ENCODE peak calls at places on chromosomes 5 and 9, in five cellular contexts. H, C, Q, U and J are unnamed samples.

GRCh38 chr5:149420509-149421371 is 41.6 kb upstream of the IL17B start:
- DNase-seq in H (peak), C (no peak), Q (peak), U (no peak), J (no peak)

GRCh38 chr9:136487672-136488071 is 4.8 kb upstream of the SEC16A start:
- DNase-seq in H (no peak), C (no peak), Q (no peak), U (no peak), J (no peak)

GRCh38 chr5:42496397-42497156 is 73.3 kb downstream of the GHR start:
- DNase-seq in H (no peak), C (no peak), Q (no peak), U (no peak), J (no peak)

GRCh38 chr9:135550344-135550918 is 4.5 kb downstream of the OBP2A start:
- DNase-seq in H (no peak), C (no peak), Q (no peak), U (no peak), J (no peak)

GRCh38 chr9:94867842-94868312 is 141.4 kb downstream of the AOPEP start:
- DNase-seq in H (peak), C (no peak), Q (no peak), U (no peak), J (no peak)

GRCh38 chr5:116654890-116655289 is 80.3 kb upstream of the SEMA6A start:
- DNase-seq in H (no peak), C (peak), Q (no peak), U (no peak), J (no peak)

GRCh38 chr9:133255371-133255940 is 19.5 kb downstream of the ABO start:
- DNase-seq in H (no peak), C (no peak), Q (no peak), U (no peak), J (no peak)

GRCh38 chr9:96020822-96021615 is 145.5 kb downstream of the ERCC6L2 start:
- DNase-seq in H (peak), C (peak), Q (no peak), U (peak), J (no peak)

GRCh38 chr9:98334796-98335195 is 79.3 kb upstream of the TBC1D2 start:
- DNase-seq in H (no peak), C (no peak), Q (no peak), U (no peak), J (no peak)

GRCh38 chr5:61416010-61416409 is 84.0 kb downstream of the ZSWIM6 start:
- DNase-seq in H (no peak), C (no peak), Q (no peak), U (no peak), J (no peak)

GRCh38 chr5:148873120-148873519 is 46.7 kb downstream of the ADRB2 start:
- DNase-seq in H (no peak), C (no peak), Q (no peak), U (no peak), J (no peak)

GRCh38 chr9:38096238-38096805 is 27.3 kb upstream of the SHB start:
- DNase-seq in H (no peak), C (no peak), Q (peak), U (no peak), J (no peak)

GRCh38 chr9:77534376-77535057 is 113.6 kb downstream of the GNA14 start:
- DNase-seq in H (no peak), C (peak), Q (no peak), U (no peak), J (no peak)

GRCh38 chr9:107989544-107989943 is 500.0 kb upstream of the KLF4 start:
- DNase-seq in H (no peak), C (no peak), Q (no peak), U (no peak), J (no peak)

GRCh38 chr9:105447386-105447813 is 434 bp upstream of the FSD1L start:
- DNase-seq in H (no peak), C (peak), Q (no peak), U (no peak), J (no peak)

GRCh38 chr5:148268556-148268955 is at the start of gene SPINK13:
- DNase-seq in H (peak), C (no peak), Q (no peak), U (no peak), J (no peak)

GRCh38 chr9:77014597-77015263 is 4.7 kb upstream of the FOXB2 start:
- DNase-seq in H (no peak), C (no peak), Q (no peak), U (peak), J (no peak)

GRCh38 chr9:81814794-81815464 is 113.3 kb upstream of the SPATA31D4 start:
- DNase-seq in H (no peak), C (no peak), Q (no peak), U (no peak), J (no peak)

GRCh38 chr5:149268928-149269557 is 2.6 kb upstream of the AFAP1L1 start:
- DNase-seq in H (no peak), C (peak), Q (no peak), U (peak), J (no peak)

GRCh38 chr5:24110019-24110615 is 534.7 kb downstream of the CDH10 start:
- DNase-seq in H (no peak), C (peak), Q (no peak), U (peak), J (no peak)

GRCh38 chr9:130995399-130995941 is 13.5 kb upstream of the LAMC3 start:
- DNase-seq in H (no peak), C (peak), Q (no peak), U (no peak), J (no peak)

GRCh38 chr5:116084231-116084630 is 594 bp upstream of the COMMD10 start:
- DNase-seq in H (peak), C (no peak), Q (no peak), U (peak), J (no peak)

GRCh38 chr9:35726876-35727438 is 5.0 kb downstream of the TLN1 start:
- DNase-seq in H (peak), C (no peak), Q (peak), U (no peak), J (no peak)

GRCh38 chr5:73019766-73020165 is 63.9 kb downstream of the FCHO2 start:
- DNase-seq in H (no peak), C (no peak), Q (no peak), U (no peak), J (no peak)

GRCh38 chr5:115494570-115495289 is 49.8 kb downstream of the FEM1C start:
- DNase-seq in H (peak), C (no peak), Q (no peak), U (no peak), J (no peak)

GRCh38 chr9:113566712-113567071 is 103.2 kb downstream of the RGS3 start:
- DNase-seq in H (no peak), C (no peak), Q (peak), U (no peak), J (no peak)

GRCh38 chr5:179231309-179231708 is 114.0 kb downstream of the ADAMTS2 start:
- DNase-seq in H (no peak), C (no peak), Q (peak), U (no peak), J (peak)

GRCh38 chr9:137634016-137634415 is 15.2 kb downstream of the EHMT1 start:
- DNase-seq in H (no peak), C (no peak), Q (no peak), U (no peak), J (no peak)

GRCh38 chr5:6711409-6712135 is 1.7 kb upstream of the TENT4A start:
- DNase-seq in H (no peak), C (no peak), Q (no peak), U (no peak), J (no peak)

GRCh38 chr5:40416098-40416497 is 263.6 kb upstream of the PTGER4 start:
- DNase-seq in H (no peak), C (no peak), Q (no peak), U (no peak), J (no peak)

GRCh38 chr5:97624861-97625260 is 441.8 kb upstream of the RIOK2 start:
- DNase-seq in H (no peak), C (no peak), Q (no peak), U (no peak), J (no peak)

GRCh38 chr9:28105001-28105400 is 531.7 kb upstream of the C9orf72 start:
- DNase-seq in H (no peak), C (no peak), Q (no peak), U (no peak), J (no peak)

GRCh38 chr9:112005939-112006338 is 109.3 kb downstream of the UGCG start:
- DNase-seq in H (no peak), C (no peak), Q (no peak), U (no peak), J (no peak)

GRCh38 chr5:148248894-148249293 is 10.6 kb downstream of the MARCOL start:
- DNase-seq in H (no peak), C (no peak), Q (no peak), U (no peak), J (no peak)

GRCh38 chr5:158648631-158649030 is 451.1 kb downstream of the EBF1 start:
- DNase-seq in H (no peak), C (no peak), Q (no peak), U (no peak), J (no peak)

GRCh38 chr5:983238-983524 is 25.4 kb upstream of the NKD2 start:
- DNase-seq in H (no peak), C (no peak), Q (no peak), U (no peak), J (peak)

GRCh38 chr9:74277532-74277931 is 219.6 kb upstream of the RORB start:
- DNase-seq in H (no peak), C (no peak), Q (no peak), U (peak), J (no peak)

GRCh38 chr5:69213513-69214215 is 21.0 kb upstream of the CDK7 start:
- DNase-seq in H (peak), C (no peak), Q (no peak), U (no peak), J (no peak)

GRCh38 chr9:127805620-127806019 is 2.9 kb downstream of the FPGS start:
- DNase-seq in H (no peak), C (peak), Q (no peak), U (no peak), J (no peak)
- TF ChIP-seq CTCF in H (peak), C (peak), Q (no peak), U (no peak), J (peak)

GRCh38 chr9:115254217-115254616 is 136.3 kb upstream of the TNC start:
- DNase-seq in H (no peak), C (no peak), Q (no peak), U (no peak), J (no peak)

GRCh38 chr9:115254781-115255180 is 136.8 kb upstream of the TNC start:
- DNase-seq in H (no peak), C (no peak), Q (no peak), U (no peak), J (no peak)

GRCh38 chr9:115250646-115251045 is 132.7 kb upstream of the TNC start:
- DNase-seq in H (peak), C (peak), Q (no peak), U (no peak), J (no peak)
- TF ChIP-seq CTCF in H (no peak), C (no peak), Q (no peak), U (no peak), J (no peak)

GRCh38 chr5:138918680-138919079 is 43.5 kb upstream of the LRRTM2 start:
- DNase-seq in H (no peak), C (no peak), Q (no peak), U (no peak), J (no peak)

GRCh38 chr5:138920181-138920580 is 45.0 kb upstream of the LRRTM2 start:
- DNase-seq in H (no peak), C (no peak), Q (no peak), U (no peak), J (no peak)

GRCh38 chr5:138925090-138925635 is 50.0 kb upstream of the LRRTM2 start:
- DNase-seq in H (no peak), C (no peak), Q (no peak), U (no peak), J (no peak)

GRCh38 chr5:138926257-138926656 is 51.1 kb upstream of the LRRTM2 start:
- DNase-seq in H (no peak), C (no peak), Q (no peak), U (no peak), J (no peak)

GRCh38 chr5:138922494-138922893 is 47.4 kb upstream of the LRRTM2 start:
- DNase-seq in H (no peak), C (no peak), Q (no peak), U (no peak), J (no peak)
- TF ChIP-seq CTCF in H (no peak), C (no peak), Q (no peak), U (no peak), J (no peak)

GRCh38 chr5:135880278-135880677 is 15.4 kb downstream of the IL9 start:
- DNase-seq in H (no peak), C (peak), Q (no peak), U (no peak), J (no peak)
- TF ChIP-seq CTCF in H (no peak), C (peak), Q (no peak), U (no peak), J (peak)

DNA sequence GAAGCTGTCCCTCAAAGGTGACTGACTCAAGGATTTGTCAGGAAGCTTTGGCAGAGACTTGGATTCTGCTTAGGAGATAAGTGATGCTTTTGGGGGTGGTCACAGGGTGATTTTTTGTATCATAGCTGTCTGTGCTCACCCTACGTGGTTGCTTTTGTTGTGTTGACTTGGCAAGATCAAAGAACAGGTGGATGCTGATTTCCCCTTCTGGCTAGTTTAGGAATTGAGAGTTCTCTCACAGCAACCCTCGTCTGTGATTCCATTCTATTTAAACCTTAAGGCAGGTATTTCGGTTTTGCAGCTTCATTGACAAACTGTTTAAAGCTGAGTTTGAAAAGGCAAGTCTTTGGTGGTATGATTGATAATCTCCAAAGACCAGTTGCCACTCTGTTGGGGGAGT is 27.2 kb downstream of the ARHGAP26 start:
- DNase-seq in H (no peak), C (no peak), Q (no peak), U (no peak), J (no peak)
- TF ChIP-seq CTCF in H (no peak), C (no peak), Q (no peak), U (no peak), J (no peak)

GRCh38 chr5:76715734-76716455 is at the start of gene F2R:
- DNase-seq in H (peak), C (peak), Q (peak), U (peak), J (no peak)
- TF ChIP-seq CTCF in H (peak), C (peak), Q (peak), U (peak), J (peak)

GRCh38 chr5:37683072-37683471 is 156.8 kb downstream of the GDNF start:
- DNase-seq in H (no peak), C (no peak), Q (no peak), U (no peak), J (no peak)
- TF ChIP-seq CTCF in H (no peak), C (no peak), Q (no peak), U (no peak), J (no peak)

GRCh38 chr5:175697846-175698245 is 40.0 kb downstream of the HRH2 start:
- DNase-seq in H (no peak), C (no peak), Q (no peak), U (no peak), J (peak)

GRCh38 chr5:175694371-175695160 is 36.7 kb downstream of the HRH2 start:
- DNase-seq in H (no peak), C (no peak), Q (no peak), U (no peak), J (peak)

GRCh38 chr5:175696855-175697198 is 39.0 kb downstream of the HRH2 start:
- DNase-seq in H (no peak), C (no peak), Q (no peak), U (no peak), J (no peak)

GRCh38 chr5:175695161-175696126 is 37.6 kb downstream of the HRH2 start:
- DNase-seq in H (no peak), C (no peak), Q (no peak), U (no peak), J (peak)

GRCh38 chr5:175696139-175696854 is 38.4 kb downstream of the HRH2 start:
- DNase-seq in H (no peak), C (peak), Q (no peak), U (peak), J (peak)
- TF ChIP-seq CTCF in H (no peak), C (peak), Q (no peak), U (peak), J (peak)

DNA sequence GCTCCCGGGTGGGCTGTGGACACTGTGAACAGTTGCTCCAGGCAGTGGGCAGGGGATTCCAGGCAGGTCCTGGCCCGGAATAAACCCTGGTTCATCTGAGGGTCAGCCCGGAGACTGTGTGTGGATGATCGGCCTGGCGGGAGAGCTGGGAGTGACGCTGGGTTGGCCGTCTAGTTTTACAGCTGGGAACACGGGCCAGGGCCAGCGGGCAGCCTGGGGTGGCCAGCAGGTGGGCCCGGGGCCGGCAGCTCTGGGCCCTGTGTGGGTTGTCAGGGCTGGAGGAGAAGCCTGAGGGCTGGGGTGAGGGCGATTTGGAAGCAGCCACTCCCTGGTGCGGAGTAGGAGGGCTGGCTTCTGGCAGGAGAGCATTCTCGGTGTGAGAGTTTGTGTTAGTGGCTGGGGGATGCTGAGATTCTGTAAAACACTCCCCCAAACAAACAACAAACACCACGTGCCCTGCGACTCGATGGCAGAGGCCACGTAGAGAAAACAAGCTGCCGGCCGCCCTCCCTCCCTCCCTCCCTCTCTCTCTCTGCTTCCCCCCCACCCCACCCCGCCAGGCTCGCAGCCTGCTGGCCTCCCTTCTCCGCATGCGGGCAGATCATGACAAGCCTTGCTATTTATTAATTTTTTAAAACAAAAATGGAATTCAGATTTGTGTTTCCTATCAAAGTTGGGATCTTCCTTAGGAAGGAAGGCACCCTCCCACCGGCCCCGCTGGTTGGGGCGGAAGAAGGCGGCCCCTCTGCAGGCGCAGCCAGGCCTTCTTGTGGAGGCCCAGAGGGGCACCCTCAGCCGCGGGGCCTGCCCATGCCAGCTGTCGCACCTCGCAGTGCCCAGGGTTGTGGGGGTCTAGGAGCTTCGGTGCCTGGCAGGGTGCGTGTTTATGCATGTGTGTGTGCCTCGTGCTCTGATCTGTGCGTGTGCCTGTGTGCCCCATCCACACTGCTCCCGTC is 49.5 kb downstream of the RXRA start:
- DNase-seq in H (no peak), C (peak), Q (no peak), U (no peak), J (no peak)
- TF ChIP-seq CTCF in H (no peak), C (no peak), Q (no peak), U (no peak), J (peak)